ENCODE peak calls at places on chromosomes 7 and 10, in ten cellular contexts. H is AG09309; F is cardiac fibroblast; J is A549; A is activated CD4-positive, alpha-beta T cell treated with anti-CD3 and anti-CD28 coated beads, Interleukin-2, amount 10 ng/mL, durations not matched to agents 7 days and 5 days; P is psoas muscle; Z is GF-D8; K is H1; X is stimulated activated CD4-positive, alpha-beta T cell treated with anti-CD3 and anti-CD28 coated beads, Interleukin-12 subunit alpha, Interleukin-12 subunit beta, amount 100 ng/mL, for 48 hours; S is NCI-H1694 treated with DMSO at 0.1 percent for 48 hours. R is an unnamed sample.
A peak's percentile ranks its signal among the peaks of the same experiment; 100 is the strongest.

GRCh38 chr10:17233534-17233933 is 5.5 kb downstream of the VIM start:
- DNase-seq in H (no peak), F (peak; percentile 67), J (no peak), A (no peak), P (peak; percentile 30), Z (no peak), K (no peak), X (no peak), S (no peak), R (no peak)

GRCh38 chr7:76317782-76318487 is 15.5 kb downstream of the HSPB1 start:
- DNase-seq in H (peak; percentile 83), F (peak; percentile 96), J (peak; percentile 96), A (peak; percentile 97), P (peak; percentile 98), Z (peak; percentile 88), K (peak; percentile 98), X (peak; percentile 89), S (peak; percentile 96), R (peak; percentile 94)

GRCh38 chr10:104230490-104230889 is 1.7 kb downstream of the CFAP43 start:
- DNase-seq in H (no peak), F (no peak), J (no peak), A (no peak), P (no peak), Z (no peak), K (no peak), X (no peak), S (no peak), R (no peak)

GRCh38 chr10:21427804-21428481 is 97.5 kb downstream of the SKIDA1 start:
- DNase-seq in H (no peak), F (peak; percentile 49), J (peak; percentile 76), A (no peak), P (no peak), Z (no peak), K (no peak), X (no peak), S (no peak), R (no peak)

GRCh38 chr7:133904766-133905165 is 222.4 kb upstream of the LRGUK start:
- DNase-seq in H (no peak), F (no peak), J (no peak), A (no peak), P (no peak), Z (no peak), K (no peak), X (no peak), S (no peak), R (no peak)

GRCh38 chr7:15323545-15323944 is 238.3 kb downstream of the AGMO start:
- DNase-seq in H (no peak), F (peak; percentile 20), J (no peak), A (no peak), P (no peak), Z (no peak), K (no peak), X (no peak), S (no peak), R (no peak)

GRCh38 chr10:70461397-70462348 is 16.9 kb upstream of the PALD1 start:
- DNase-seq in H (no peak), F (peak; percentile 63), J (peak; percentile 64), A (peak; percentile 54), P (peak; percentile 49), Z (no peak), K (no peak), X (no peak), S (peak; percentile 32), R (peak; percentile 35)

GRCh38 chr10:11035318-11035920 is 17.7 kb downstream of the CELF2 start:
- DNase-seq in H (peak; percentile 8), F (peak; percentile 85), J (no peak), A (no peak), P (peak; percentile 54), Z (no peak), K (no peak), X (no peak), S (no peak), R (no peak)

GRCh38 chr10:127998517-127999144 is 91.7 kb downstream of the PTPRE start:
- DNase-seq in H (no peak), F (no peak), J (no peak), A (no peak), P (no peak), Z (no peak), K (no peak), X (no peak), S (no peak), R (no peak)

GRCh38 chr7:29230871-29231345 is 36.3 kb downstream of the CHN2 start:
- DNase-seq in H (no peak), F (no peak), J (no peak), A (no peak), P (no peak), Z (no peak), K (no peak), X (no peak), S (no peak), R (no peak)

GRCh38 chr7:44561481-44561880 is 12.2 kb downstream of the DDX56 start:
- DNase-seq in H (no peak), F (no peak), J (no peak), A (no peak), P (no peak), Z (no peak), K (no peak), X (no peak), S (no peak), R (no peak)

GRCh38 chr10:98374176-98374969 is 40.6 kb downstream of the PYROXD2 start:
- DNase-seq in H (peak; percentile 20), F (peak; percentile 74), J (no peak), A (no peak), P (no peak), Z (no peak), K (no peak), X (no peak), S (no peak), R (no peak)

GRCh38 chr7:17680943-17681351 is 259.3 kb downstream of the SNX13 start:
- DNase-seq in H (no peak), F (peak; percentile 82), J (peak; percentile 20), A (no peak), P (no peak), Z (no peak), K (no peak), X (no peak), S (peak; percentile 19), R (no peak)

GRCh38 chr7:16978358-16979244 is 96.8 kb upstream of the AGR3 start:
- DNase-seq in H (peak; percentile 34), F (peak; percentile 84), J (peak; percentile 81), A (no peak), P (no peak), Z (no peak), K (no peak), X (no peak), S (no peak), R (no peak)

GRCh38 chr7:74604326-74605020 is 53.0 kb upstream of the GTF2I start:
- DNase-seq in H (no peak), F (no peak), J (peak; percentile 43), A (no peak), P (peak; percentile 79), Z (no peak), K (no peak), X (no peak), S (no peak), R (no peak)

GRCh38 chr10:12394236-12395033 is 45.1 kb downstream of the CAMK1D start:
- DNase-seq in H (no peak), F (no peak), J (no peak), A (no peak), P (no peak), Z (no peak), K (no peak), X (no peak), S (no peak), R (no peak)

GRCh38 chr10:53256623-53257022 is 484.0 kb upstream of the MBL2 start:
- DNase-seq in H (no peak), F (no peak), J (no peak), A (no peak), P (no peak), Z (no peak), K (peak; percentile 23), X (no peak), S (no peak), R (no peak)

GRCh38 chr10:101777085-101777856 is 1.4 kb upstream of the FGF8 start:
- DNase-seq in H (no peak), F (no peak), J (no peak), A (no peak), P (no peak), Z (no peak), K (no peak), X (no peak), S (no peak), R (no peak)

GRCh38 chr10:75910032-75910431 is 478.6 kb downstream of the LRMDA start:
- DNase-seq in H (peak; percentile 3), F (peak; percentile 66), J (peak; percentile 19), A (no peak), P (no peak), Z (no peak), K (no peak), X (no peak), S (no peak), R (no peak)

GRCh38 chr7:132081686-132082085 is 494.6 kb downstream of the PLXNA4 start:
- DNase-seq in H (no peak), F (no peak), J (no peak), A (no peak), P (no peak), Z (no peak), K (no peak), X (no peak), S (no peak), R (no peak)

GRCh38 chr7:69640925-69641594 is 42.8 kb downstream of the AUTS2 start:
- DNase-seq in H (no peak), F (no peak), J (no peak), A (no peak), P (no peak), Z (no peak), K (no peak), X (no peak), S (no peak), R (no peak)

GRCh38 chr10:3433988-3434387 is 261.4 kb upstream of the PITRM1 start:
- DNase-seq in H (no peak), F (no peak), J (no peak), A (no peak), P (no peak), Z (no peak), K (no peak), X (no peak), S (no peak), R (no peak)

GRCh38 chr10:122140941-122141623 is 130.0 kb upstream of the BTBD16 start:
- DNase-seq in H (peak; percentile 78), F (peak; percentile 95), J (peak; percentile 98), A (no peak), P (peak; percentile 94), Z (peak; percentile 14), K (no peak), X (no peak), S (no peak), R (no peak)

GRCh38 chr7:2270495-2270894 is 28.5 kb downstream of the NUDT1 start:
- DNase-seq in H (no peak), F (no peak), J (no peak), A (no peak), P (no peak), Z (no peak), K (no peak), X (no peak), S (no peak), R (no peak)

GRCh38 chr7:128201690-128202085 is 39.4 kb upstream of the LEP start:
- DNase-seq in H (no peak), F (no peak), J (no peak), A (no peak), P (no peak), Z (no peak), K (no peak), X (no peak), S (no peak), R (no peak)

GRCh38 chr10:129450391-129450790 is 16.6 kb upstream of the MGMT start:
- DNase-seq in H (no peak), F (no peak), J (no peak), A (no peak), P (no peak), Z (no peak), K (no peak), X (no peak), S (no peak), R (no peak)

GRCh38 chr7:105295626-105296352 is 92.9 kb downstream of the SRPK2 start:
- DNase-seq in H (no peak), F (no peak), J (no peak), A (no peak), P (no peak), Z (no peak), K (no peak), X (no peak), S (no peak), R (no peak)

GRCh38 chr7:93366816-93367215 is 134.7 kb downstream of the VPS50 start:
- DNase-seq in H (no peak), F (no peak), J (no peak), A (no peak), P (no peak), Z (no peak), K (no peak), X (no peak), S (no peak), R (no peak)

R was measured in stimulated activated naive B cell treated with anti-CD40 and anti-IgM and Interleukin-4, amounts not matched to agents 10 μg/mL and 1 μg/mL and 100 μg/mL, for 72 hours.